ENCODE peak calls at places on chromosomes 6 and 20, in seven cellular contexts. L is tibial nerve, K is heart right ventricle, H is adipocyte, X is A549, U is fibroblast of the aortic adventitia, Q is fibroblast of mammary gland. B is an unnamed sample.

GRCh38 chr20:43821795-43822194 is 92.9 kb upstream of the TOX2 start:
- DNase-seq in L (no peak), K (no peak), H (no peak), X (no peak), U (no peak), Q (no peak), B (no peak)

GRCh38 chr6:144361027-144361426 is 75.9 kb downstream of the UTRN start:
- DNase-seq in L (no peak), K (no peak), H (no peak), X (no peak), U (no peak), Q (no peak), B (no peak)

GRCh38 chr6:69827491-69827890 is 30.7 kb upstream of the LMBRD1 start:
- DNase-seq in L (no peak), K (no peak), H (peak), X (no peak), U (peak), Q (peak), B (no peak)

GRCh38 chr20:5606347-5606746 is 143.9 kb upstream of the SHLD1 start:
- DNase-seq in L (no peak), K (no peak), H (no peak), X (no peak), U (no peak), Q (no peak), B (no peak)

GRCh38 chr6:137309078-137309762 is 90.0 kb upstream of the IFNGR1 start:
- DNase-seq in L (peak), K (peak), H (peak), X (peak), U (peak), Q (peak), B (peak)

GRCh38 chr20:8800089-8800488 is 268.8 kb upstream of the PLCB4 start:
- DNase-seq in L (no peak), K (no peak), H (no peak), X (peak), U (no peak), Q (no peak), B (no peak)

GRCh38 chr20:50724851-50725721 is 6.3 kb upstream of the PARD6B start:
- DNase-seq in L (peak), K (peak), H (peak), X (peak), U (peak), Q (peak), B (peak)

GRCh38 chr6:51398064-51398740 is 579.5 kb downstream of the TFAP2B start:
- DNase-seq in L (no peak), K (no peak), H (no peak), X (no peak), U (no peak), Q (no peak), B (no peak)

GRCh38 chr6:12875061-12875460 is 158.5 kb downstream of the PHACTR1 start:
- DNase-seq in L (no peak), K (no peak), H (no peak), X (no peak), U (peak), Q (peak), B (no peak)

GRCh38 chr20:38114353-38114791 is 50.7 kb downstream of the TGM2 start:
- DNase-seq in L (no peak), K (peak), H (peak), X (peak), U (peak), Q (peak), B (no peak)

GRCh38 chr6:154448448-154449096 is 61.9 kb downstream of the CNKSR3 start:
- DNase-seq in L (no peak), K (peak), H (peak), X (no peak), U (peak), Q (peak), B (peak)

GRCh38 chr20:33731693-33732165 is at the start of gene ZNF341:
- DNase-seq in L (peak), K (peak), H (no peak), X (peak), U (no peak), Q (no peak), B (peak)

GRCh38 chr6:155132617-155133016 is 131.2 kb upstream of the CLDN20 start:
- DNase-seq in L (no peak), K (no peak), H (no peak), X (no peak), U (no peak), Q (no peak), B (no peak)

GRCh38 chr20:1895674-1896496 is 678 bp downstream of the SIRPA start:
- DNase-seq in L (no peak), K (no peak), H (peak), X (no peak), U (peak), Q (peak), B (peak)

GRCh38 chr6:134402372-134402984 is 84.6 kb upstream of the SGK1 start:
- DNase-seq in L (no peak), K (no peak), H (no peak), X (no peak), U (no peak), Q (no peak), B (no peak)

GRCh38 chr6:63290507-63291049 is 29.2 kb downstream of the LGSN start:
- DNase-seq in L (no peak), K (no peak), H (no peak), X (no peak), U (no peak), Q (no peak), B (no peak)
- H3K4me3 ChIP-seq in L (no peak), K (no peak), H (no peak), X (no peak), U (no peak), Q (no peak), B (no peak)

GRCh38 chr6:8432614-8433013 is 2.7 kb downstream of the SLC35B3 start:
- DNase-seq in L (no peak), K (no peak), H (peak), X (no peak), U (no peak), Q (peak), B (no peak)
- H3K4me3 ChIP-seq in L (no peak), K (no peak), H (peak), X (no peak), U (no peak), Q (no peak), B (no peak)

DNA sequence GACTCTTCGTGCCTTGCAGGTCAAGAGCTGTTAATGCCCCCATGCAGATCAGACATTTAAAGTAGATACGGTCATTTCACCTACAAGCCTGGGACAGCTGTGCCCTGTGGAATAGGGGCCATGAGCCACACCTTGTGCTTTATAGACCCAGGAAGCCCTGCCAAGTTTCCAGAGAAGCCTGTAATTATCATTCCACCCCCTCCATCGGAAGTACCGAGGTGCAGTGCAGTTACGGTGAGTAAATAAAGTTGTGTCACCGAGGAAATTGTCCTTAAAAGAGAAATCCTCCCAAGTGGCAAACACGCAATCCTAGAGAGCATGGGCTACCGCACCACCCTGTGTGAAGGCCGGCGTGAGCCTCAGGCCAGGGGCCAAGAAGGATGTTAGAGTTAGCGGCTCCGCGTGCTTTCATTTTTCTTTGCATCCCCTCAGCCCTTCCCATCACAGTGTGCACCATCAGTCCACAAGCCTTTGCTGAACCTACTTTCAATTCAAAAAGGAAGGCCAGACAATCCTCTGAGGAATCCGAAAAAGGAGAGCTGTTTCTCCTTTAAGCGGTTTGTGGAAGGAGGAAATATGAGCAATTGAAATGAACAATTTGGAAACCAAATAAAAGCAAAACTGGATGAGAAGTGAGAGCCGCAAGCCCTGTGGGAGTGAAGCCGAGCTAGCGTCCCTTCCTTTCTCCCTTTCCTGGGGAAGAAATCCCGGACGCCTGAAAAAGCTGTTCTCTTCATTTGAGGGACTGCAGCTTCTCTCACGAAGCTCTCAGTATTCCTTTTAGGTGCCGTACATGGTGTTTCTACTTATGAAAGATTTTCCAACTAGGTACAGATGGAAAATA is 183.3 kb upstream of the PDE10A start:
- DNase-seq in L (no peak), K (no peak), H (no peak), X (no peak), U (peak), Q (no peak), B (peak)
- H3K4me3 ChIP-seq in L (no peak), K (peak), H (peak), X (no peak), U (peak), Q (peak), B (no peak)

DNA sequence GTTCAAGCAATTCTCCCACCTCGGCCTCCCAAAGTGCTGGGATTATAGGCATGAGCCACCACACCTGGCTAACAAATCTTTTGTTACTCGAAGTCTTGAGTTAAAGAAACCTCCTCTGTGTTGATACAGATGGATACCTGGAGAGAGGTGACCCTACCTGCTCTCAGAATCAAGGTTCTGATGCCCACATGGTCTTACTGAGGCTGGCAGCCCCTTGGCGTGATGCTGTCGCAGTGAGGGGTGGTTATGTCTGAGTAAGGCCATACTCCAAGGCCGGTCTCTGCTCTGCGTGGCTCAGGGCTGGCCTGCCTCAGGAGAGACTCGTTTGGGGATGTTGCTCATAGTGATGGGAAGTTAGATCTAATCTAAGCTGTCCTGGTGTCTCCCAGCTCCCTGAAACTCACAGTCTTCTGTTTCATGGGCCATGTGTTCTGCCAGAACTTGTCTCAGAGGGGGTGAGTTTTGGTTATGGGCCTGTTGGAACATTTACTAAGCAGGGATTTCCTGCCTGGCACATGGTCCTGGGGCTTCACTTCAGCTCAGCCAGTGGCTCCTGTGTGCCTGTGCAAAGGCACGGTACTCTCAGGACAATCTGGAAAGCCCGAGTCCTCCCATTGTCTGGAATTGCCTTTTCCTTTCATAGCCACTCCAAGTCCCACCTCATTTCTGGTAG is 17.5 kb upstream of the TRAF3IP2 start:
- DNase-seq in L (no peak), K (no peak), H (no peak), X (no peak), U (no peak), Q (no peak), B (no peak)
- H3K4me3 ChIP-seq in L (no peak), K (no peak), H (no peak), X (no peak), U (no peak), Q (no peak), B (no peak)

DNA sequence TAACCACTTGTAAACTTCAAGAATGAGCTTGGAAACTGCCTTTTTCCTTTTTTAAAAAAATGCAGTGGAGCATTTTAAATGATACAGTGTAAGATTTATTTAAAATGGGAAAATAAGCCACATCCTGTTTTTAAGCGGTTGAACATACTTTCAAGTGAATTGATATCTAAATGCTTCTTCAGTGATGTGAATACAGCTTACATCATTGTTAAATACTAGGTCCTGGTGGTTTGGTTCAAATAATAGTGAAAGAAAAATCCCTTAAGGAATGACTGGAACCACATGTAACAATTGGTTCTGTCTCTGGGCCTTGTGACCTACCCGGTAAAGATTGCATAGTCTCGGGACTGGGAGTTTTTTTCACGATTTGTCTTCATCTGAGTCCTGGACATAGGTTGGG is 44.2 kb downstream of the BMP6 start:
- DNase-seq in L (no peak), K (no peak), H (peak), X (no peak), U (peak), Q (no peak), B (no peak)
- H3K4me3 ChIP-seq in L (no peak), K (no peak), H (no peak), X (no peak), U (no peak), Q (no peak), B (no peak)

DNA sequence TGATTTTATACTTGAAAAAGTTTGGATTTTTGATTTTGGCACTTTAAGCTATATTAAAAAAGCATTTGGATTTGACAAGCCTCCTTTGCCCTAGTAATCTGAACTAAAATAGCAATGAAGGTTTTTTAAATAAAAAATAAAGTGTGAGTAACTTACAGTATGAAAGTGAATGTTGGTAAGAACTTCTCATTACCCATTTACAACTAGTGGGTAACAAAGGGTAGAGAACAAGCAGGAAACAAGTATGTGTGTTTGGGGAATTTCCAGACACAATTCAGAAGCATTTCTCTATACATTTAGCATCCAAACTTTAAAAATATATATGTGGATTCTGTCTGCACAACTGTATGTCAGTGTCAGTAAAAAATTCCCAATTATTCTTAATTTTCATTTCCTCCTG is 2.9 kb downstream of the TMEM30A start:
- DNase-seq in L (no peak), K (no peak), H (peak), X (no peak), U (no peak), Q (no peak), B (no peak)
- H3K4me3 ChIP-seq in L (no peak), K (no peak), H (peak), X (peak), U (peak), Q (peak), B (no peak)

DNA sequence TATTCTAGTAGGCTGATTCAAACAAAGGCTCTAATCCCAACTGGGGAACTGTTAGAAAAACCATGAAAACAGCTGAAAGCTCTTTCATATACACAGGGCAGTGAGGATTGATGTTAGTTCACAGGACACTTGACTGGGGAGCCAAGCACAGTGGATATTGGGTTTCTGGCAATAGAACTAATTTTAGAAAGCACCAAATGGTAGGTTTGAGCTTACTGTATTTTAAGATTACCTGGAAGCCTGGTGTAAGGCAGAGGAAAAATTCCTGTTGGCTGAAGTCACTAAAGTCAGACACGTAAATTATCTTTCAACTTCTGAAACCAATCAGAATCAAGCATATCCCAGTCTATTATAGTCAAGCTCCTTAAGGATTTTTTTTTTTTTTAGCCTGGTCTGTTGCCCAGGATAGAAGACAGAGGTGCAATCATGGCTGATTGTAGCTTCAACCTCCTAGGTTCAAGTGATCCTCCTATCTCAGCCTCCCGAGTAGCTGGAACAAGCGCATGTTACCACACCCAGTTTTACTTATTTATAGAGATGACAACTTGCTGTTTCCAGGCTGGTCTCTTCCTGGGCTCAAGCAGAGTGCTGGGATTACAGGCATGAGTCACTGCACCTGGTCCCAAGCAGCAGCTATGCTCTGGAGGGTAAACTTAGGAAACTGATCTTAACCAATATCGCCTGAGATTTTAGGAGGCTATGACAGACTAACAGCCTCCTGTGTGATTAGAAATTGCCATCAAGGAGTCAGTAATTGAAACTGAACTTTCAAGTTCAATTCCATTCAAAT is 32.5 kb upstream of the SYNCRIP start:
- DNase-seq in L (no peak), K (no peak), H (peak), X (peak), U (peak), Q (peak), B (no peak)
- H3K4me3 ChIP-seq in L (no peak), K (no peak), H (peak), X (peak), U (peak), Q (peak), B (no peak)

GRCh38 chr20:53216478-53216855 is 244.3 kb downstream of the TSHZ2 start:
- DNase-seq in L (no peak), K (no peak), H (no peak), X (no peak), U (no peak), Q (no peak), B (no peak)
- H3K4me3 ChIP-seq in L (no peak), K (no peak), H (peak), X (no peak), U (no peak), Q (no peak), B (no peak)

B was measured in H7.